ENCODE peak calls at places on chromosomes 1 and 21, in eight cellular contexts. B, I, Q, E, J, Z, L and M are unnamed samples.

GRCh38 chr21:31667639-31668038 is 8.1 kb downstream of the SOD1 start:
- DNase-seq in I (no peak), Z (no peak), E (no peak), B (no peak), L (no peak), J (no peak), Q (no peak), M (no peak)

GRCh38 chr1:55214903-55215193 is 316 bp downstream of the USP24 start:
- DNase-seq in J (peak), Z (peak), I (peak), Q (no peak), B (peak), E (no peak), L (peak), M (no peak)

GRCh38 chr1:43912607-43913006 is 21.0 kb upstream of the ARTN start:
- DNase-seq in B (no peak), L (no peak), Q (no peak), E (no peak), Z (no peak), J (no peak), I (peak), M (no peak)

GRCh38 chr1:7218210-7218832 is 433.1 kb downstream of the CAMTA1 start:
- DNase-seq in I (no peak), L (peak), B (no peak), E (peak), Q (peak), J (peak), Z (peak), M (no peak)

GRCh38 chr1:21451981-21452411 is 12.1 kb downstream of the NBPF3 start:
- DNase-seq in E (no peak), Q (no peak), I (no peak), L (no peak), J (no peak), Z (no peak), B (no peak), M (no peak)

GRCh38 chr1:85584923-85585322 is 4.4 kb downstream of the CCN1 start:
- DNase-seq in J (no peak), B (no peak), Z (no peak), L (no peak), I (no peak), Q (no peak), E (no peak), M (no peak)

GRCh38 chr1:149916193-149916926 is 1.3 kb downstream of the SV2A start:
- DNase-seq in L (no peak), Q (no peak), Z (no peak), J (no peak), E (no peak), B (no peak), I (no peak), M (no peak)

GRCh38 chr1:42933060-42933586 is 25.5 kb downstream of the SLC2A1 start:
- DNase-seq in J (no peak), I (no peak), Q (no peak), L (no peak), B (no peak), E (no peak), Z (no peak), M (no peak)

GRCh38 chr1:30830537-30830936 is 73.0 kb upstream of the LAPTM5 start:
- DNase-seq in L (no peak), I (no peak), E (no peak), J (no peak), B (no peak), Z (no peak), Q (no peak), M (no peak)

GRCh38 chr1:1168156-1168450 is 5.6 kb upstream of the TTLL10 start:
- DNase-seq in Q (no peak), L (no peak), Z (no peak), B (no peak), I (no peak), E (no peak), J (no peak), M (peak)